ENCODE peak calls at places on chromosomes 7 and 10, in five cellular contexts. R is heart left ventricle, C is fibroblast of the aortic adventitia, D is pancreas, T is PC-3. F is an unnamed sample.

GRCh38 chr7:4613855-4614548 is 68.1 kb upstream of the FOXK1 start:
- DNase-seq in C (peak), T (no peak), R (no peak), D (no peak), F (peak)

GRCh38 chr10:21953585-21954057 is 49.9 kb downstream of the DNAJC1 start:
- DNase-seq in D (no peak), C (peak), T (peak), R (no peak), F (peak)

GRCh38 chr10:14838582-14839304 is 637 bp downstream of the HSPA14 start:
- DNase-seq in D (peak), T (no peak), C (peak), R (peak), F (no peak)

GRCh38 chr10:97879241-97879640 is 29.6 kb downstream of the GOLGA7B start:
- DNase-seq in T (no peak), R (no peak), D (no peak), C (no peak), F (no peak)

GRCh38 chr10:6535365-6535764 is 44.7 kb downstream of the PRKCQ start:
- DNase-seq in R (no peak), D (no peak), T (no peak), C (no peak), F (no peak)

GRCh38 chr7:21128418-21128817 is 299.5 kb upstream of the SP4 start:
- DNase-seq in C (no peak), D (no peak), R (no peak), T (peak), F (no peak)

GRCh38 chr7:27111753-27112277 is 9.3 kb upstream of the HOXA2 start:
- DNase-seq in T (no peak), D (no peak), R (no peak), C (no peak), F (no peak)

GRCh38 chr7:65832281-65832680 is 40.6 kb upstream of the VKORC1L1 start:
- DNase-seq in D (no peak), C (peak), R (no peak), T (peak), F (peak)

GRCh38 chr10:86755454-86755739 is 1.0 kb upstream of the BMPR1A start:
- DNase-seq in T (no peak), C (no peak), D (no peak), R (no peak), F (no peak)

GRCh38 chr10:78506614-78507013 is 473.0 kb downstream of the RPS24 start:
- DNase-seq in D (no peak), R (no peak), C (no peak), T (no peak), F (no peak)

GRCh38 chr10:5565205-5565545 is 40.4 kb downstream of the CALML3 start:
- DNase-seq in C (no peak), D (no peak), T (no peak), R (no peak), F (no peak)

GRCh38 chr10:58641095-58641531 is 128.4 kb downstream of the BICC1 start:
- DNase-seq in T (peak), R (no peak), C (peak), D (no peak), F (peak)
- TF ChIP-seq CTCF in T (peak), R (peak), C (peak), D (no peak), F (peak)

GRCh38 chr10:63414481-63415260 is 51.1 kb downstream of the JMJD1C start:
- DNase-seq in D (no peak), C (peak), R (no peak), T (peak), F (peak)
- H3K4me3 ChIP-seq in D (no peak), C (no peak), R (no peak), T (peak), F (no peak)

DNA sequence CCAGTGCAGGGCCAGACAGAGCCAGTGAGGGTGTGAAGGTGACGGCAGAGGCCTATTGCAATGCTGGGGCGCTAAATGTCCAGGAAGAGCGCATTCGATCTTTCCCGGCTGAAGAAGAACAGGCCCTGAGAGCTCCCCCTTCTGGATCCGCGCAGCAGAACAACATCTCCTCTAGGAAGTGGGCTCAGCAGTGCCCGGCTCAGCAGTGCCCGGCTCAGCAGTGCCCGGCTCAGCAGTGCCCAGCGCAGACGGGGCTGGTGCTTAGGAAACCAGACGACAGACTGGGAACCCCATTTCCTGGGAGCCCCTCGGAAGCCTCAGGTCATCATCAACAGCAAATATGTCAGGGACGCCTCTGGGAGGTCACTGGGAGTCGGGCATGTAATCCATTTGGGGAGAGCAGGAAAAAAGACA is 4.7 kb upstream of the NOS3 start:
- DNase-seq in D (peak), C (peak), R (peak), T (peak), F (peak)
- TF ChIP-seq CTCF in D (peak), C (peak), R (peak), T (peak), F (peak)

GRCh38 chr7:92448185-92448747 is 984 bp downstream of the GATAD1 start:
- DNase-seq in C (peak), R (peak), D (no peak), T (peak), F (peak)

GRCh38 chr7:92447239-92448184 is at the start of gene GATAD1:
- DNase-seq in C (peak), T (peak), D (peak), R (peak), F (peak)

GRCh38 chr7:92451645-92452044 is 4.4 kb downstream of the GATAD1 start:
- DNase-seq in C (no peak), R (no peak), T (no peak), D (no peak), F (no peak)

GRCh38 chr7:92446869-92447238 is 428 bp upstream of the GATAD1 start:
- DNase-seq in D (no peak), R (no peak), C (no peak), T (no peak), F (no peak)
- H3K4me3 ChIP-seq in D (peak), R (no peak), C (no peak), T (peak), F (peak)

GRCh38 chr7:105426606-105427146 is 38.0 kb upstream of the SRPK2 start:
- DNase-seq in T (no peak), D (no peak), C (no peak), R (no peak), F (no peak)

GRCh38 chr7:105423987-105424386 is 35.3 kb upstream of the SRPK2 start:
- DNase-seq in D (no peak), T (no peak), C (no peak), R (no peak), F (no peak)

DNA sequence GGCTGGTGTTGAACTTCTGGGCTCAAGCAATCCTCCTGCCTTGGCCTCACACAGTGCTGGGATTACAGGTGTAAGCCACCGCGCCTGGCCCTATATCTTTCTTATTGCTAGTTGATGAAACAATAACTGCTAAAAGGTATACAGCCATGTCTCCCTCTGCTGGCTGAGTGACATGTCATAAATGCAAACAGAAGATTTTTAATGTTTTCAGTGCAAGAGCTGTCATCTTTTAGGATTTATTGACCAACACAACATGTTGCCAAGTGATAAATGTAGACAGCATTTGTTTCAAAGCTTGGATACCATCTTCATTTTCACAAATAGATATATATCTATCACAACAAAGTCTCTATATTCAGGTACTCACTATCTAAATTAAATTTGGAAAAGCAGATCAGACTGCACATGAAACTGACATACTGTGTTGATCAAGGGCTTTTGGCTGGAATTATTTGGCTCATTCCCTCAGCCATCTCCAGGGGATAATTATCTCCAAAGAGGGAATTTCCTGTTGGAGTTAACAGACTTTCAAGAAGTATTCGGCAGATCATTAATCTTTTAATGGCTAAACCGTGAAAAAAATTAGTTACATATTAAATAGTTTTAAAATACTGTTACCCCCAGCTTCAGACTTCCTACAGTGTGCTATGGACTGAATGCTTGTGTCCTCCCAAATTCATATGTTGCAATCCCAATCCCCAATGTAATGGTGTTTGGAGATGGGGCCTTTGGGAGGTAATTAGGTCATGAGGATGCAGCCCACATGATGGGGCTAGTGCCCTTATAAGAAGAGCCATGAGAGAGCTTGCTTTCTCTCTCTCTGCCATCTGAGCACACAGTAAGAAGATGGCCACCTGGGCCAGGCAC is 41.3 kb upstream of the SRPK2 start:
- DNase-seq in T (peak), R (peak), C (peak), D (no peak), F (peak)
- TF ChIP-seq CTCF in T (peak), R (peak), C (peak), D (no peak), F (peak)

DNA sequence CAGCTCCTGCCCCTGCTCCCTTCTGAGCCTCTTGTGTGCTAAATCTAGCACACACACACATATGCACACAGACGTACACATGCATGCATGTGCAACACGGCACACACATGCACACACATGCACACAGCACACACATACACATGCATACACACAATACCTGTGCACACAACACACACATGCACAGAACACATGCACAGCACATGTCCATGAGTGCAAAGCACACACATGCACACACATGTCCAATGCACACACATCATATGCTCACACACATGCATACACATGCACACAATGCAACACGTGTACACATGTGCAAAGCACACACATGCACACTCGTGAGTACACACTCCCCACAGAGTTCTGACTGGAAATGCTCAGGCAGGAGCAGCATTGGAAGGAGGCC is 115.0 kb downstream of the WDR37 start:
- DNase-seq in D (no peak), R (no peak), C (no peak), T (no peak), F (no peak)
- H3K4me3 ChIP-seq in D (no peak), R (no peak), C (no peak), T (no peak), F (no peak)

GRCh38 chr10:123427386-123427785 is 238.8 kb upstream of the GPR26 start:
- DNase-seq in D (no peak), T (peak), R (no peak), C (no peak), F (no peak)
- TF ChIP-seq CTCF in D (no peak), T (peak), R (no peak), C (no peak), F (no peak)

F was measured in fibroblast of mammary gland.